ENCODE peak calls at places on chromosome 18, in seven cellular contexts. K is activated CD4-positive, alpha-beta T cell treated with anti-CD3 and anti-CD28 coated beads, Interleukin-2, amount 10 ng/mL, durations not matched to agents 7 days and 5 days; H is epithelial cell of esophagus; F is Caco-2; L is HEK293T; X is right lobe of liver; A is putamen. O is an unnamed sample.

GRCh38 chr18:69757733-69758132 is 189.9 kb downstream of the CD226 start:
- DNase-seq in F (no peak), X (no peak), H (peak), K (no peak), A (peak), L (no peak), O (peak)

GRCh38 chr18:58793361-58793760 is 71.3 kb upstream of the ZNF532 start:
- DNase-seq in H (peak), X (no peak), F (no peak), K (no peak), A (no peak), L (no peak), O (no peak)

GRCh38 chr18:8257851-8258434 is 351.3 kb upstream of the RAB12 start:
- DNase-seq in L (no peak), F (no peak), H (no peak), K (no peak), A (no peak), X (no peak), O (no peak)

GRCh38 chr18:67282796-67283195 is 233.7 kb downstream of the DSEL start:
- DNase-seq in L (no peak), X (no peak), F (no peak), K (no peak), H (no peak), A (no peak), O (no peak)

GRCh38 chr18:42921261-42921737 is 194.2 kb downstream of the RIT2 start:
- DNase-seq in H (no peak), K (no peak), X (no peak), L (no peak), A (no peak), F (no peak), O (no peak)

GRCh38 chr18:55088000-55088401 is 128.7 kb upstream of the CCDC68 start:
- DNase-seq in K (no peak), X (no peak), F (no peak), L (no peak), A (no peak), H (peak), O (no peak)

GRCh38 chr18:36440614-36441013 is 143.1 kb downstream of the FHOD3 start:
- DNase-seq in H (no peak), L (no peak), A (no peak), X (no peak), K (no peak), F (no peak), O (no peak)

GRCh38 chr18:23992119-23992940 is 22.2 kb upstream of the TTC39C start:
- DNase-seq in H (peak), K (peak), A (peak), F (no peak), X (peak), L (no peak), O (peak)

GRCh38 chr18:55096261-55097026 is 137.2 kb upstream of the CCDC68 start:
- DNase-seq in A (peak), F (peak), K (no peak), L (peak), H (peak), X (no peak), O (peak)

GRCh38 chr18:31825772-31826171 is 65.1 kb upstream of the SLC25A52 start:
- DNase-seq in F (no peak), K (no peak), H (no peak), A (no peak), L (no peak), X (no peak), O (no peak)

GRCh38 chr18:58960946-58961722 is 96.5 kb downstream of the ZNF532 start:
- DNase-seq in X (no peak), F (no peak), L (no peak), A (no peak), K (no peak), H (no peak), O (no peak)

GRCh38 chr18:1018211-1018651 is 113.6 kb downstream of the ADCYAP1 start:
- DNase-seq in A (no peak), F (no peak), L (no peak), X (no peak), H (peak), K (no peak), O (no peak)

GRCh38 chr18:3869848-3870247 is 419.9 kb downstream of the TGIF1 start:
- DNase-seq in K (no peak), H (peak), A (peak), L (peak), X (no peak), F (peak), O (peak)

GRCh38 chr18:78549971-78550370 is 429.6 kb upstream of the SALL3 start:
- DNase-seq in X (no peak), H (no peak), L (no peak), F (no peak), K (no peak), A (no peak), O (no peak)

GRCh38 chr18:56309104-56309503 is 329.3 kb downstream of the TXNL1 start:
- DNase-seq in F (no peak), A (no peak), L (no peak), X (no peak), K (no peak), H (no peak), O (no peak)

GRCh38 chr18:22591231-22591630 is 173.5 kb upstream of the CTAGE1 start:
- DNase-seq in A (no peak), L (no peak), H (peak), X (no peak), F (no peak), K (no peak), O (no peak)

GRCh38 chr18:75638597-75639467 is 211.3 kb upstream of the SMIM21 start:
- DNase-seq in X (no peak), L (no peak), F (no peak), K (no peak), A (peak), H (no peak), O (peak)

GRCh38 chr18:44093253-44093652 is 587.4 kb upstream of the SETBP1 start:
- DNase-seq in L (no peak), F (no peak), A (no peak), H (no peak), X (no peak), K (no peak), O (no peak)

GRCh38 chr18:53689886-53690285 is 534.6 kb downstream of the MBD2 start:
- DNase-seq in F (no peak), K (no peak), X (no peak), A (no peak), H (no peak), L (no peak), O (no peak)

GRCh38 chr18:8791171-8791651 is 85.9 kb downstream of the MTCL1 start:
- DNase-seq in K (no peak), X (no peak), F (no peak), L (no peak), H (peak), A (no peak), O (no peak)

GRCh38 chr18:76188097-76188496 is 306.9 kb downstream of the ZNF516 start:
- DNase-seq in F (no peak), K (no peak), L (no peak), X (no peak), A (no peak), H (no peak), O (no peak)

GRCh38 chr18:10497350-10497749 is 28.5 kb upstream of the NAPG start:
- DNase-seq in A (no peak), F (no peak), K (no peak), L (no peak), X (no peak), H (peak), O (no peak)

GRCh38 chr18:23824235-23824634 is 135.0 kb downstream of the LAMA3 start:
- DNase-seq in A (no peak), X (no peak), F (no peak), K (no peak), H (no peak), L (no peak), O (no peak)

GRCh38 chr18:46622999-46623398 is 34.0 kb downstream of the LOXHD1 start:
- DNase-seq in H (peak), X (no peak), L (no peak), K (no peak), F (no peak), A (peak), O (peak)

GRCh38 chr18:21083017-21083416 is 28.6 kb downstream of the ROCK1 start:
- DNase-seq in H (no peak), F (no peak), X (no peak), A (no peak), K (no peak), L (no peak), O (no peak)

GRCh38 chr18:70535041-70535440 is 246.2 kb downstream of the SOCS6 start:
- DNase-seq in H (no peak), F (no peak), K (no peak), X (no peak), A (no peak), L (no peak), O (no peak)

GRCh38 chr18:69000366-69000765 is 202.5 kb downstream of the CCDC102B start:
- DNase-seq in F (no peak), A (no peak), H (peak), K (no peak), L (no peak), X (no peak), O (no peak)

O was measured in Ammon's horn.